ENCODE peak calls at places on chromosome 5, in five cellular contexts. V is PC-9, W is GM12878, X is OCI-LY7, L is fibroblast of lung. U is an unnamed sample.

GRCh38 chr5:80977764-80978163 is 17.6 kb downstream of the RASGRF2 start:
- DNase-seq in V (no peak), W (no peak), X (no peak), L (peak), U (no peak)

GRCh38 chr5:75072066-75072465 is 19.7 kb upstream of the GCNT4 start:
- DNase-seq in V (no peak), W (no peak), X (no peak), L (no peak), U (no peak)

GRCh38 chr5:59193616-59194319 is 610.9 kb downstream of the RAB3C start:
- DNase-seq in V (peak), W (no peak), X (no peak), L (peak), U (peak)

GRCh38 chr5:919356-920000 is 26.8 kb downstream of the TRIP13 start:
- DNase-seq in V (no peak), W (no peak), X (no peak), L (no peak), U (no peak)

GRCh38 chr5:180652771-180653170 is 3.4 kb upstream of the FLT4 start:
- DNase-seq in V (no peak), W (no peak), X (no peak), L (no peak), U (no peak)

GRCh38 chr5:14343376-14343775 is 200.2 kb downstream of the TRIO start:
- DNase-seq in V (no peak), W (no peak), X (no peak), L (no peak), U (no peak)

GRCh38 chr5:159456722-159457462 is 126.6 kb upstream of the IL12B start:
- DNase-seq in V (peak), W (peak), X (no peak), L (peak), U (no peak)

GRCh38 chr5:142839711-142840441 is 69.7 kb downstream of the ARHGAP26 start:
- DNase-seq in V (no peak), W (no peak), X (no peak), L (no peak), U (no peak)

GRCh38 chr5:181037365-181037861 is 2.7 kb upstream of the BTNL9 start:
- DNase-seq in V (no peak), W (no peak), X (no peak), L (no peak), U (no peak)

GRCh38 chr5:138033275-138033808 is 463 bp upstream of the FAM13B start:
- DNase-seq in V (no peak), W (no peak), X (no peak), L (peak), U (no peak)

GRCh38 chr5:18305288-18305899 is 671.1 kb downstream of the TAF11L14 start:
- DNase-seq in V (peak), W (no peak), X (peak), L (peak), U (peak)

GRCh38 chr5:122137702-122138101 is 8.4 kb downstream of the ZNF474 start:
- DNase-seq in V (no peak), W (no peak), X (no peak), L (no peak), U (no peak)

GRCh38 chr5:15431923-15432322 is 68.1 kb upstream of the FBXL7 start:
- DNase-seq in V (no peak), W (no peak), X (no peak), L (no peak), U (no peak)

GRCh38 chr5:136082390-136083193 is 50.1 kb upstream of the SMAD5 start:
- DNase-seq in V (peak), W (no peak), X (peak), L (no peak), U (peak)

GRCh38 chr5:143605403-143606005 is 202.0 kb upstream of the NR3C1 start:
- DNase-seq in V (no peak), W (peak), X (peak), L (peak), U (no peak)

GRCh38 chr5:123155511-123155923 is 66.5 kb downstream of the PRDM6 start:
- DNase-seq in V (no peak), W (no peak), X (no peak), L (peak), U (no peak)

GRCh38 chr5:123545506-123545905 is 33.5 kb downstream of the CSNK1G3 start:
- DNase-seq in V (no peak), W (no peak), X (peak), L (peak), U (no peak)

GRCh38 chr5:84603557-84604185 is 219.0 kb upstream of the EDIL3 start:
- DNase-seq in V (no peak), W (no peak), X (no peak), L (peak), U (no peak)

GRCh38 chr5:124599048-124599973 is 147.1 kb downstream of the ZNF608 start:
- DNase-seq in V (peak), W (peak), X (peak), L (peak), U (no peak)

GRCh38 chr5:15012061-15012460 is 140.5 kb upstream of the ANKH start:
- DNase-seq in V (no peak), W (no peak), X (no peak), L (no peak), U (no peak)

GRCh38 chr5:139104577-139105271 is 93.4 kb downstream of the SIL1 start:
- DNase-seq in V (no peak), W (no peak), X (no peak), L (peak), U (peak)

GRCh38 chr5:168910874-168911273 is 331.7 kb upstream of the PANK3 start:
- DNase-seq in V (no peak), W (no peak), X (no peak), L (no peak), U (no peak)

GRCh38 chr5:74314906-74315305 is 325.6 kb downstream of the ENC1 start:
- DNase-seq in V (peak), W (no peak), X (no peak), L (peak), U (no peak)

GRCh38 chr5:171512397-171512796 is 93.0 kb downstream of the FGF18 start:
- DNase-seq in V (peak), W (no peak), X (no peak), L (no peak), U (no peak)

GRCh38 chr5:179258922-179259730 is 86.1 kb downstream of the ADAMTS2 start:
- DNase-seq in V (no peak), W (no peak), X (no peak), L (peak), U (peak)

GRCh38 chr5:28862137-28862859 is 1823.9 kb upstream of the CDH9 start:
- DNase-seq in V (no peak), W (no peak), X (no peak), L (no peak), U (no peak)

GRCh38 chr5:140800816-140801493 is at the start of gene PCDHA3:
- DNase-seq in V (no peak), W (no peak), X (peak), L (peak), U (peak)

GRCh38 chr5:171127314-171127713 is 181.7 kb upstream of the TLX3 start:
- DNase-seq in V (no peak), W (no peak), X (no peak), L (peak), U (no peak)

GRCh38 chr5:140054086-140054689 is 11.1 kb upstream of the NRG2 start:
- DNase-seq in V (no peak), W (no peak), X (no peak), L (no peak), U (no peak)

GRCh38 chr5:154038241-154038603 is 488 bp downstream of the FAM114A2 start:
- DNase-seq in V (no peak), W (no peak), X (peak), L (no peak), U (no peak)

GRCh38 chr5:107669543-107670027 is 1.2 kb downstream of the EFNA5 start:
- DNase-seq in V (peak), W (no peak), X (no peak), L (peak), U (peak)

GRCh38 chr5:73515232-73515631 is 17.0 kb downstream of the BTF3 start:
- DNase-seq in V (peak), W (no peak), X (no peak), L (no peak), U (no peak)

GRCh38 chr5:177494356-177495195 is 2.8 kb downstream of the PDLIM7 start:
- DNase-seq in V (peak), W (no peak), X (peak), L (peak), U (peak)
- TF ChIP-seq CTCF in V (peak), W (peak), X (peak), L (peak), U (peak)

GRCh38 chr5:132747693-132748440 is 641 bp downstream of the CCNI2 start:
- DNase-seq in V (no peak), W (no peak), X (no peak), L (no peak), U (no peak)
- H2AFZ ChIP-seq in V (no peak), W (peak), X (no peak), L (no peak), U (no peak)

GRCh38 chr5:145237843-145238242 is 597.3 kb downstream of the PRELID2 start:
- DNase-seq in V (peak), W (no peak), X (peak), L (peak), U (no peak)
- TF ChIP-seq CTCF in V (peak), W (peak), X (peak), L (peak), U (peak)

GRCh38 chr5:33933723-33934544 is 2.3 kb upstream of the RXFP3 start:
- DNase-seq in V (peak), W (peak), X (no peak), L (peak), U (peak)

GRCh38 chr5:33937017-33937699 is 972 bp downstream of the RXFP3 start:
- DNase-seq in V (no peak), W (no peak), X (no peak), L (no peak), U (peak)

GRCh38 chr5:33936381-33937016 is at the start of gene RXFP3:
- DNase-seq in V (no peak), W (no peak), X (no peak), L (peak), U (peak)

GRCh38 chr5:33937700-33938506 is 1.7 kb downstream of the RXFP3 start:
- DNase-seq in V (no peak), W (no peak), X (no peak), L (no peak), U (peak)

DNA sequence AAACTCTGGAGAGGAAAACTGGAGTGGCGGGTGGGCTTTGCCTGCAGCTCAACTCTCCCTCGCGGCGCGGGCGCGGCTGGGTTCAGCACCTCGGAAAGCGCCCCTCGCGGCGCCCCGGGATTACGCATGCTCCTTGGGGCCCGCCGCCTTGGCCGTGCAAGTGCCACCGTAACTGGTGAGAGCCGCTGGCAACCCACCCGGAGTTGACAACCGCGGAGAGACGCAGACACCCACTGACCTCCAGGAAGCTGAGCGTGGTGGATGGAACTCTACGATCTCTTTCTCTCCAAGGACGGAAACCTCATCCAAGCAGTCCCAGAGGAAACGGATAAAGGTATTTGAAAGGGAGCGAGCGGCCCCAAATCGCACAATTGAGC is 194 bp upstream of the RXFP3 start:
- DNase-seq in V (peak), W (no peak), X (no peak), L (peak), U (peak)
- H2AFZ ChIP-seq in V (no peak), W (no peak), X (no peak), L (peak), U (peak)

DNA sequence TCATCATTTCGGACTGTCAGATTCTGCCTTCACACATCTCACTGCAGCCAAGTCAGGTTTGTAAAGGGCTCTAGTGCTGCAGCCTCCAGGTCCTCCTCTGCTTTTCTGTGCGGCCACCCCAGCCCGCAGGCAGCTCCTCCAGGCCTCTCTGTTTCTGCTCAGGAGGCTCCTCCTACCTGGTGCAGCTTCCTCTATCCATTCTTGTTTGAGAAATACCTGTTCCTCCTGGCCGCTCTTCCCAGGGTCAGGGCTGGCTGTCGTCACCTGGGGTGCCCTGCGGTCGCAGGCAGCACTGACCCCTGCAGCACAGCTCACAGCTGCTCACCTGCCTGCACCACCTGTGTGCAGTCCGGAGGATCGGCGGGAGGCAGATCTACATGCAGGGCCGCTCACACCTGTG is 387.7 kb upstream of the IRX4 start:
- DNase-seq in V (no peak), W (no peak), X (no peak), L (no peak), U (no peak)
- TF ChIP-seq CTCF in V (no peak), W (no peak), X (no peak), L (no peak), U (no peak)

DNA sequence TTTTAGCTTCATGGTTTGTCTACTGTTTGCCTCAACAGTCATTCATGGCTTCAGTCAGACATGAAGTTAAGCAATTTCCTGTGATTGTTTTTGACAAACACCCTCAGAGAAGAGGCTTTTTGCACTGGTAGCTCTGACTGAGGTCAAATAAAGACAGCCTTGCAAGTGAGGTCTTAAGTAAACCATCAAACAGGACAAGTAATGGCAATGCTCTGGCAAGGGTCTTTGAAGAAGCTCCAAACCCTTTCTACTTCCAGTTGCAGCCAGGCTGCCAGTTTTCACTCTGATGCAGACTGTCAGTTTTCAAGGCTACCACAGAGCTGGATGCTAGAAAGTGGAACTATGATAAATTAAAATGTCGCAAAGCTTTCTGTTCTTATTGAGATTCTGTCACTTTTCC is 421.5 kb upstream of the PTGER4 start:
- DNase-seq in V (no peak), W (no peak), X (no peak), L (no peak), U (peak)
- H2AFZ ChIP-seq in V (no peak), W (no peak), X (no peak), L (no peak), U (peak)